ENCODE peak calls at places on chromosomes 11 and 22, in four cellular contexts. O is WERI-Rb-1, I is psoas muscle, T is tibial artery. J is an unnamed sample.

GRCh38 chr11:88194990-88195389 is 19.7 kb upstream of the RAB38 start:
- DNase-seq in O (no peak), I (no peak), T (no peak), J (no peak)

GRCh38 chr11:126139541-126140091 is 71.8 kb downstream of the RPUSD4 start:
- DNase-seq in O (no peak), I (no peak), T (no peak), J (no peak)

GRCh38 chr22:45994516-45995404 is 17.8 kb upstream of the WNT7B start:
- DNase-seq in O (peak; percentile 81), I (peak; percentile 93), T (peak; percentile 85), J (no peak)

GRCh38 chr11:33319965-33320813 is 63.0 kb downstream of the HIPK3 start:
- DNase-seq in O (no peak), I (no peak), T (no peak), J (no peak)

GRCh38 chr11:134951305-134951700 is 539.3 kb upstream of the B3GAT1 start:
- DNase-seq in O (peak; percentile 55), I (no peak), T (peak; percentile 61), J (no peak)

GRCh38 chr22:32204856-32205722 is at the start of gene RFPL2:
- DNase-seq in O (peak; percentile 71), I (no peak), T (no peak), J (peak; percentile 65)

GRCh38 chr11:118789501-118790356 is 1.2 kb downstream of the DDX6 start:
- DNase-seq in O (no peak), I (no peak), T (peak; percentile 22), J (peak; percentile 37)

GRCh38 chr11:1565173-1565903 is 6.7 kb downstream of the DUSP8 start:
- DNase-seq in O (no peak), I (peak; percentile 57), T (no peak), J (no peak)

GRCh38 chr22:41625577-41625976 is 4.5 kb downstream of the XRCC6 start:
- DNase-seq in O (no peak), I (no peak), T (no peak), J (no peak)

GRCh38 chr11:14554959-14555358 is 34.8 kb upstream of the PSMA1 start:
- DNase-seq in O (no peak), I (no peak), T (no peak), J (no peak)

GRCh38 chr11:2527621-2528291 is 82.9 kb downstream of the KCNQ1 start:
- DNase-seq in O (peak; percentile 4), I (peak; percentile 42), T (peak; percentile 18), J (peak; percentile 30)

GRCh38 chr11:77508031-77508430 is 34.1 kb upstream of the PAK1 start:
- DNase-seq in O (no peak), I (no peak), T (no peak), J (no peak)

GRCh38 chr11:119491753-119492455 is 68.9 kb upstream of the THY1 start:
- DNase-seq in O (no peak), I (no peak), T (no peak), J (no peak)

GRCh38 chr11:95148421-95148820 is 58.8 kb downstream of the ENDOD1 start:
- DNase-seq in O (no peak), I (no peak), T (no peak), J (no peak)

GRCh38 chr11:15972838-15973237 is 383.5 kb downstream of the SOX6 start:
- DNase-seq in O (peak; percentile 40), I (no peak), T (no peak), J (no peak)

DNA sequence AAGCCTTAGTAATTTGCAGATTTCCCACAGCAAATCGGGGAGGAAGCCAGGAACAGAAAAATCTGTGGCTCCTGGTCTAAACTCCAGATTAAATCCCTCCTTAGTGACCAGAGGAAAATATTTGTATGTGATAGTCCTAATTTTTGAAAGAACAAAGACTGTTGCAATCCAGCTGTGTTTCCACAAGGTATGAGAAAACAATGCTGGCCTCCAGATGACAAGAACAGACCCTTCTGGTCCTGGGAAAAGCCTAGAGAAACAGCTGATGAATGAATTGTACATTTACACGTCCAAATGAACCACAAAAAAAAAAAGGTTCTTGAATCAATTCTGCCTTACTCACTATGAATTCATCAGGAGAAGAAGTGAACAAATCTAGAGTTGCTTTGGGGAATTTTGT is 63.7 kb downstream of the ETS1 start:
- DNase-seq in O (no peak), I (no peak), T (no peak), J (no peak)
- H3K27ac ChIP-seq in O (no peak overlapping the region), I (peak overlapping the region; percentile 93), T (peak overlapping the region; percentile 98), J (peak overlapping the region; percentile 92)

GRCh38 chr22:49925525-49926128 is 7.2 kb downstream of the CRELD2 start:
- DNase-seq in O (no peak), I (no peak), T (no peak), J (no peak)
- H3K27ac ChIP-seq in O (no peak overlapping the region), I (no peak overlapping the region), T (no peak overlapping the region), J (no peak overlapping the region)

DNA sequence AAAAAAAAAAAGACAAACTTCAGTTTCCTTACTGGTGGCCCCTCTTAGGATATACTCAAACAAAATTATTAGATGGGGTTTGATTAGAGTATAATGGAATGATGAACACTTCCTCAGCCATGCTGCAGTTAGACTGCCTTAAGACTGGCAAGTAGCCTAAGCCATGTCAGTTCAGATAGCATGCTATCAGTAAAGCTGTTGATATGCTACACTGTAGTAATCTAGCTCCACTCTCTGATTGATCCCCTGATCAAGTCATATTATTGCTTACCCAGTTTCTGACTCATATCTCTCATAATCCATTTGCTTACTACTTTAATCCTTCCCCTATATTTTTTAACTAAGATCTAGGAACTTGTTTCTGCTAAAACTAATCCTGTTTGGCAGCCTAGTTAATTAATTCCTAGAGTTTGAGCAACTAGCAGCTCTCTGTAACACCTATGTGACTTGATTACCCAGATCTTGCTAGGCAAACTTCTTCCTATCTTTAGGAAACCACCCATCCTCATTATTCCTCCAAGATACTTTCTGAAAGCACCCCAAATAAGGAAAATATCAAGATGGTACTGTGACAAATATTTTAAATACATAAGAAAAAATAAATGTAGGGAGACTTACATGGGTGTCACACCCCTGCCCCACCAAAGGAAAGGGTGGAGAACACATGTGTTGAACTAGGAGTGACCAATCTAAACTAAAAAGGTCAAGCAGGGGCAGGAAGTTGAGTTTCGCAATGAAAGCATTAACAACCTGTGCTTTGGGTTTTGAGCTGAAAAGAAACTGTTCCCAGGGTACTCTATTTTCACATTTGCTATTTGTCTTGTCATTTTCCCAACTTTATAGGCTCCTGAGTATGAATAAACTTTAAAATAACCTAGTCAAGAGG is 43.2 kb downstream of the PIK3C2A start:
- DNase-seq in O (no peak), I (no peak), T (peak; percentile 25), J (no peak)
- H3K27ac ChIP-seq in O (no peak overlapping the region), I (peak overlapping the region; percentile 7), T (no peak overlapping the region), J (no peak overlapping the region)

GRCh38 chr11:78536933-78537332 is 37.7 kb downstream of the NARS2 start:
- DNase-seq in O (no peak), I (no peak), T (no peak), J (no peak)

GRCh38 chr11:78535027-78535426 is 39.6 kb downstream of the NARS2 start:
- DNase-seq in O (no peak), I (no peak), T (no peak), J (no peak)

GRCh38 chr11:78535920-78536319 is 38.7 kb downstream of the NARS2 start:
- DNase-seq in O (no peak), I (no peak), T (no peak), J (no peak)

GRCh38 chr11:78532991-78533861 is 41.4 kb downstream of the NARS2 start:
- DNase-seq in O (no peak), I (no peak), T (no peak), J (no peak)
- H3K27ac ChIP-seq in O (no peak overlapping the region), I (no peak overlapping the region), T (no peak overlapping the region), J (no peak overlapping the region)

GRCh38 chr22:37184816-37185541 is 3.1 kb downstream of the C1QTNF6 start:
- DNase-seq in O (no peak), I (peak; percentile 47), T (no peak), J (no peak)
- H3K27ac ChIP-seq in O (no peak overlapping the region), I (no peak overlapping the region), T (no peak overlapping the region), J (no peak overlapping the region)

DNA sequence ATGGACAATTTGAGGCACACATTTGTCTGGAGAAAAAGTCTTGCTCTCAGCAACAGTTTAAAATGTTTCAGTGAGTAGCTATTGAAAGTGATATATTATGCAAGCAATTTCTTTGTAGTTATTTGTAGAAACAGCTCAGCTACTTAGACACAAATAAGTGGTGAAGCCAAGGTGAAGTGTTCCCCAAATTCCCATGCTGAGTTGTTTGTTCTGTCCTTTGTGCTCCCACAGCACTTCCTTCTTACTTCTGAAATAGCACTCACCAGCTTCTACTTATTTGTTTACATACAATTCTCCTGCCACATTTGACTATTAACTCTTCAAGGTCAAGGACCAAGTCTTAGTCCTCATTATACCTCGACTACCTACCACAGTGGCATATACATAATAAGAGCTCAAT is 638.6 kb upstream of the LRRC4C start:
- DNase-seq in O (no peak), I (no peak), T (no peak), J (no peak)
- H3K27ac ChIP-seq in O (no peak overlapping the region), I (no peak overlapping the region), T (no peak overlapping the region), J (no peak overlapping the region)

DNA sequence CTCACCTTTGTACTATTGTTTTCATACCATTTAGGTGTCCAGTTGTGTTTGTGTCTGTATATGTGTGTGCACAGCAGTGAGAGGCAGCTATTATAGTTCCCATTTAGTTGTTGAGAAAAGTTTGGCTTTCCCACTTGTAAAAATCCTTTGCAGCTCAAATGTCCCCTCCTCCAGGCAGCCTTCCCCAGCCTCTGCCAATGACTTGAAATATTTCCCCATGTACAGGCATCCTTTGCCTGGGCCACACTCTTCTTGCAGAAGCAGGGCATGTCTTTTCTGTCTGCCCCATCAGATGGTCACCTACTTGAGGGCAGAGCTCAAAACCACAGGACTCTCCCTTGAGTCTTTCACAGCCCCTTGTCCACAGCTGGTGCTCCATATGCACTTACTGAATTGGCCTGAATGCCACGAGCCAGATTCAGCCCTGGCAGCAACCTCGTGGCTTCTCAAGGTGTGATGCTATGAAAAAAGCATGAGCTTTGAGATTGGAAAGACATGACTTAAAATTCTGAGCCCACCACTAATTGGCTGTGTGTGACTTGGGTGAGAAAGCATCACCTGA is 39.3 kb downstream of the MYEOV start:
- DNase-seq in O (no peak), I (no peak), T (no peak), J (no peak)
- H3K27ac ChIP-seq in O (no peak overlapping the region), I (no peak overlapping the region), T (no peak overlapping the region), J (no peak overlapping the region)

DNA sequence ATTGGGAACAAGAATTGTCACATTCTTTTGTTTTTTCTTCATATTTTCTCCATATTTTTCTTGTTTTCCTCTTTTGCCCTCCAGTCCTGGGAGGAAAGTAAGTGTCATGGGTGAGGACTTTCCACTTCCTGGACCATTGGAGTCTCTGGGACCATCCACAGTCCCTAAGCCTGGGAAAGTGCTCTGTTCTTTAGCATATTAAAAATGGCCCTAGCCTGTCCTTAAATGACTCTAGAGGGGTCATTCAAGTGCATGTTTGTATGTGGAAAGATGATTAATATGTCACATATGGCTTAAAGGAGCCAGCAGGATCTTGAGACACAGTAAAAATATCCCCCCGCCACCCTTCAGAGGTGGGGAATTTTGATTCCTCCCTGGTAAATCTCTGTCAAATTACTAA is 20.1 kb upstream of the SCGB1D1 start:
- DNase-seq in O (no peak), I (no peak), T (no peak), J (no peak)
- H3K27ac ChIP-seq in O (no peak overlapping the region), I (no peak overlapping the region), T (no peak overlapping the region), J (no peak overlapping the region)